ENCODE peak calls at places on chromosomes 13 and 19, in five cellular contexts. X is MV-4-11, Y is NCI-H2029, J is right cardiac atrium, H is cardiac muscle cell. B is an unnamed sample.

GRCh38 chr19:2820112-2820702 is 539 bp downstream of the ZNF554 start:
- DNase-seq in J (peak), H (peak), Y (no peak), X (no peak), B (no peak)

GRCh38 chr19:21677696-21678418 is 89.5 kb downstream of the ZNF100 start:
- DNase-seq in Y (no peak), J (no peak), X (no peak), H (no peak), B (no peak)

GRCh38 chr13:23630349-23631093 is 60.3 kb downstream of the TNFRSF19 start:
- DNase-seq in X (no peak), Y (no peak), J (no peak), H (no peak), B (no peak)

GRCh38 chr19:39363909-39364457 is 21.8 kb downstream of the SAMD4B start:
- DNase-seq in X (no peak), Y (no peak), H (no peak), J (peak), B (no peak)

GRCh38 chr13:83452292-83452950 is 429.9 kb downstream of the SLITRK1 start:
- DNase-seq in X (no peak), Y (no peak), J (peak), H (no peak), B (no peak)

GRCh38 chr13:44692173-44692713 is 116.1 kb upstream of the TSC22D1 start:
- DNase-seq in X (no peak), Y (no peak), H (no peak), J (no peak), B (no peak)

GRCh38 chr13:50682966-50683365 is 160.5 kb downstream of the DLEU7 start:
- DNase-seq in X (no peak), Y (no peak), J (no peak), H (no peak), B (no peak)

GRCh38 chr13:109655206-109655600 is 131.2 kb downstream of the IRS2 start:
- DNase-seq in X (peak), H (no peak), J (no peak), Y (no peak), B (no peak)

GRCh38 chr13:48954086-48954485 is 21.6 kb upstream of the FNDC3A start:
- DNase-seq in Y (no peak), H (no peak), J (no peak), X (no peak), B (no peak)

GRCh38 chr13:48782429-48782840 is 128.7 kb downstream of the CYSLTR2 start:
- DNase-seq in X (no peak), H (no peak), J (no peak), Y (no peak), B (no peak)

GRCh38 chr19:30666301-30666803 is 294.2 kb downstream of the ZNF536 start:
- DNase-seq in Y (no peak), H (peak), X (no peak), J (peak), B (peak)

GRCh38 chr13:73913043-73913740 is 221.0 kb downstream of the KLF12 start:
- DNase-seq in J (no peak), X (no peak), H (no peak), Y (no peak), B (no peak)

GRCh38 chr13:94712812-94713555 is 639 bp upstream of the SOX21 start:
- DNase-seq in X (no peak), Y (peak), J (peak), H (peak), B (peak)

GRCh38 chr13:114022876-114023275 is 49.0 kb upstream of the C13orf46 start:
- DNase-seq in X (no peak), J (peak), H (no peak), Y (no peak), B (no peak)

GRCh38 chr13:50410921-50411712 is 395.9 kb downstream of the KCNRG start:
- DNase-seq in Y (no peak), H (peak), J (peak), X (peak), B (no peak)

GRCh38 chr19:22606954-22607652 is 27.0 kb upstream of the ZNF492 start:
- DNase-seq in X (no peak), Y (no peak), H (no peak), J (no peak), B (no peak)

GRCh38 chr19:11160119-11160768 is 4.7 kb upstream of the SPC24 start:
- DNase-seq in Y (no peak), X (peak), J (peak), H (no peak), B (no peak)